ENCODE peak calls at places on chromosomes 1 and 21, in six cellular contexts. N is tibial artery, Y is K562, I is heart right ventricle, S is PC-3, J is OCI-LY7. W is an unnamed sample.

GRCh38 chr21:28793043-28793442 is 199.6 kb downstream of the LTN1 start:
- DNase-seq in N (no peak), Y (no peak), I (peak; percentile 28), S (peak; percentile 49), J (peak; percentile 2), W (no peak)

GRCh38 chr21:40546657-40547056 is 300.3 kb downstream of the DSCAM start:
- DNase-seq in N (no peak), Y (no peak), I (no peak), S (no peak), J (no peak), W (no peak)

GRCh38 chr1:163082971-163083370 is 13.8 kb downstream of the RGS4 start:
- DNase-seq in N (peak; percentile 73), Y (no peak), I (peak; percentile 34), S (peak; percentile 21), J (no peak), W (no peak)

GRCh38 chr1:226596531-226597165 is 48.1 kb downstream of the STUM start:
- DNase-seq in N (no peak), Y (no peak), I (no peak), S (no peak), J (no peak), W (no peak)

GRCh38 chr1:86499987-86500593 is 31.4 kb downstream of the CLCA1 start:
- DNase-seq in N (no peak), Y (peak; percentile 50), I (no peak), S (peak; percentile 63), J (peak; percentile 91), W (peak; percentile 84)

GRCh38 chr1:211484738-211485479 is 7.1 kb downstream of the RD3 start:
- DNase-seq in N (peak; percentile 56), Y (no peak), I (no peak), S (no peak), J (no peak), W (no peak)

GRCh38 chr1:33338495-33339211 is 17.8 kb upstream of the A3GALT2 start:
- DNase-seq in N (peak; percentile 89), Y (no peak), I (peak; percentile 72), S (no peak), J (no peak), W (no peak)

GRCh38 chr1:197725044-197725443 is 50.2 kb downstream of the DENND1B start:
- DNase-seq in N (no peak), Y (peak; percentile 17), I (no peak), S (peak; percentile 3), J (peak; percentile 39), W (no peak)

GRCh38 chr1:154686507-154686906 is 78.5 kb upstream of the ADAR start:
- DNase-seq in N (no peak), Y (no peak), I (no peak), S (no peak), J (no peak), W (peak; percentile 37)

GRCh38 chr1:92485374-92486250 is 1.1 kb downstream of the GFI1 start:
- DNase-seq in N (no peak), Y (peak; percentile 75), I (no peak), S (no peak), J (peak; percentile 51), W (peak; percentile 96)

GRCh38 chr1:20255666-20256065 is 35.0 kb upstream of the VWA5B1 start:
- DNase-seq in N (no peak), Y (peak; percentile 52), I (no peak), S (peak; percentile 78), J (no peak), W (no peak)

GRCh38 chr1:6081901-6082300 is 36.2 kb downstream of the KCNAB2 start:
- DNase-seq in N (no peak), Y (no peak), I (no peak), S (no peak), J (no peak), W (no peak)

GRCh38 chr1:25683177-25683576 is 66.6 kb downstream of the MAN1C1 start:
- DNase-seq in N (no peak), Y (no peak), I (no peak), S (no peak), J (no peak), W (no peak)

GRCh38 chr21:46065215-46065992 is 32.5 kb upstream of the COL6A2 start:
- DNase-seq in N (peak; percentile 85), Y (no peak), I (peak; percentile 83), S (peak; percentile 34), J (no peak), W (no peak)

GRCh38 chr1:33726274-33726804 is 137.5 kb upstream of the HMGB4 start:
- DNase-seq in N (no peak), Y (no peak), I (no peak), S (no peak), J (no peak), W (no peak)

GRCh38 chr1:38500891-38501290 is 358.7 kb downstream of the RRAGC start:
- DNase-seq in N (no peak), Y (no peak), I (no peak), S (no peak), J (no peak), W (no peak)

GRCh38 chr1:240666548-240667198 is 54.7 kb upstream of the GREM2 start:
- DNase-seq in N (no peak), Y (no peak), I (no peak), S (no peak), J (no peak), W (no peak)

GRCh38 chr1:158246650-158247049 is 7.6 kb upstream of the CD1A start:
- DNase-seq in N (no peak), Y (no peak), I (no peak), S (peak; percentile 44), J (peak; percentile 62), W (peak; percentile 45)

GRCh38 chr1:203291201-203292096 is 13.9 kb upstream of the BTG2 start:
- DNase-seq in N (no peak), Y (no peak), I (no peak), S (no peak), J (no peak), W (no peak)

GRCh38 chr1:34176830-34177613 is at the start of gene C1orf94:
- DNase-seq in N (no peak), Y (no peak), I (no peak), S (no peak), J (no peak), W (no peak)

GRCh38 chr1:39294531-39294930 is 90.0 kb downstream of the MACF1 start:
- DNase-seq in N (no peak), Y (no peak), I (no peak), S (no peak), J (no peak), W (no peak)

GRCh38 chr1:97441966-97442365 is 478.9 kb downstream of the DPYD start:
- DNase-seq in N (no peak), Y (no peak), I (no peak), S (no peak), J (no peak), W (no peak)

GRCh38 chr21:43025636-43026180 is 49.9 kb downstream of the CBS start:
- DNase-seq in N (no peak), Y (no peak), I (no peak), S (no peak), J (no peak), W (no peak)

GRCh38 chr1:1899266-1899966 is 8.5 kb upstream of the GNB1 start:
- DNase-seq in N (no peak), Y (no peak), I (no peak), S (peak; percentile 34), J (peak; percentile 76), W (no peak)

GRCh38 chr1:40711465-40712404 is 20.2 kb downstream of the NFYC start:
- DNase-seq in N (no peak), Y (peak; percentile 30), I (no peak), S (peak; percentile 87), J (peak; percentile 45), W (no peak)

GRCh38 chr21:45003331-45004058 is 63.7 kb downstream of the SLX9 start:
- DNase-seq in N (peak; percentile 70), Y (no peak), I (no peak), S (no peak), J (no peak), W (no peak)

GRCh38 chr1:56547473-56547872 is 31.9 kb downstream of the PLPP3 start:
- DNase-seq in N (no peak), Y (no peak), I (no peak), S (no peak), J (no peak), W (no peak)

GRCh38 chr21:16533692-16534407 is 804.1 kb downstream of the USP25 start:
- DNase-seq in N (no peak), Y (no peak), I (peak; percentile 19), S (no peak), J (no peak), W (no peak)

GRCh38 chr1:76113446-76113845 is 38.9 kb downstream of the ST6GALNAC3 start:
- DNase-seq in N (no peak), Y (no peak), I (no peak), S (no peak), J (no peak), W (no peak)

GRCh38 chr1:147316968-147317367 is 74.5 kb downstream of the CHD1L start:
- DNase-seq in N (no peak), Y (no peak), I (no peak), S (no peak), J (no peak), W (no peak)

GRCh38 chr1:224358288-224358687 is 1.6 kb downstream of the CNIH4 start:
- DNase-seq in N (no peak), Y (no peak), I (no peak), S (no peak), J (no peak), W (no peak)
- H3K27ac ChIP-seq in N (peak overlapping the region; percentile 95), Y (no peak overlapping the region), I (no peak overlapping the region), S (no peak overlapping the region), J (no peak overlapping the region), W (no peak overlapping the region)

GRCh38 chr1:53166366-53166765 is 23.9 kb upstream of the SLC1A7 start:
- DNase-seq in N (no peak), Y (no peak), I (no peak), S (no peak), J (no peak), W (no peak)
- H3K36me3 ChIP-seq in N (no peaks in the 10 kb centered on the region), Y (no peaks in the 10 kb centered on the region), I (no peaks in the 10 kb centered on the region), S (no peaks in the 10 kb centered on the region), J (no peaks in the 10 kb centered on the region), W (no peaks in the 10 kb centered on the region)

GRCh38 chr21:38973552-38973951 is 167.8 kb downstream of the ETS2 start:
- DNase-seq in N (no peak), Y (no peak), I (no peak), S (no peak), J (no peak), W (no peak)

GRCh38 chr21:38968887-38969543 is 163.3 kb downstream of the ETS2 start:
- DNase-seq in N (no peak), Y (no peak), I (no peak), S (no peak), J (no peak), W (no peak)

GRCh38 chr21:38970765-38971164 is 165.0 kb downstream of the ETS2 start:
- DNase-seq in N (no peak), Y (no peak), I (no peak), S (no peak), J (no peak), W (no peak)

GRCh38 chr21:38976900-38977299 is 171.2 kb downstream of the ETS2 start:
- DNase-seq in N (no peak), Y (no peak), I (no peak), S (no peak), J (no peak), W (no peak)

GRCh38 chr21:38972078-38972477 is 166.3 kb downstream of the ETS2 start:
- DNase-seq in N (no peak), Y (no peak), I (no peak), S (no peak), J (no peak), W (no peak)
- H3K4me3 ChIP-seq in N (no peak overlapping the region), Y (no peak overlapping the region), I (no peak overlapping the region), S (no peak overlapping the region), J (no peak overlapping the region), W (no peak overlapping the region)

DNA sequence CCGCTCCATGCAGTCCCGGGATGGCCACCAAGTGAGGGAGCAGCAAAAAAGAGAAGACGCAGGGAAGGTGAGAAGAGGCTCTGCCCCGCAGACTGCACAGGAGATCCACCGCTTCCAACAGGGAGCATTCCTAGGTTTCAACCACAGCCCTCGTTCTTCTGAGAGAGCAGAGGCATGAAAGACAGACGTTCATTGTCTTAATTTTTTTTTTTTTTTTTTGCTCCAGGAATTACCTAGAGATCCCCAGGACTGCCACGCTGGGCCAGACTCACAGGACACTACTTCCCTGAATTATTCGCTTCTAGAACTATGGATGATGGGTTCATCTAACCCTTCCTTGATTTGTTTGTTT is 33.2 kb upstream of the VASH2 start:
- DNase-seq in N (no peak), Y (no peak), I (no peak), S (no peak), J (no peak), W (no peak)
- H3K27ac ChIP-seq in N (no peak overlapping the region), Y (no peak overlapping the region), I (no peak overlapping the region), S (no peak overlapping the region), J (no peak overlapping the region), W (no peak overlapping the region)

W was measured in MM.1S.